ENCODE peak calls at places on chromosomes 11 and 22, in eight cellular contexts. T is effector CD4-positive, alpha-beta T cell; L is T-helper 2 cell; J is naive thymus-derived CD8-positive, alpha-beta T cell; Z is hypothalamus; B is OCI-LY7; U is GM23248; R is stomach. O is an unnamed sample.

GRCh38 chr22:37827056-37827455 is 3.9 kb downstream of the GALR3 start:
- DNase-seq in T (no peak), L (no peak), J (no peak), Z (peak), B (no peak), U (no peak), R (no peak), O (no peak)

GRCh38 chr11:118641463-118642019 is 34.1 kb downstream of the PHLDB1 start:
- DNase-seq in T (no peak), L (no peak), J (no peak), Z (no peak), B (no peak), U (no peak), R (peak), O (no peak)

GRCh38 chr11:120400564-120401364 is 64.6 kb downstream of the ARHGEF12 start:
- DNase-seq in T (no peak), L (no peak), J (no peak), Z (no peak), B (no peak), U (peak), R (no peak), O (no peak)

GRCh38 chr11:121534131-121535093 is 81.6 kb upstream of the SORL1-AS1 start:
- DNase-seq in T (no peak), L (no peak), J (no peak), Z (no peak), B (peak), U (peak), R (peak), O (no peak)

GRCh38 chr11:119085523-119085878 is 820 bp downstream of the HMBS start:
- DNase-seq in T (peak), L (no peak), J (no peak), Z (no peak), B (no peak), U (peak), R (no peak), O (no peak)

GRCh38 chr11:78465169-78465942 is 47.7 kb upstream of the GAB2 start:
- DNase-seq in T (no peak), L (no peak), J (no peak), Z (no peak), B (peak), U (no peak), R (no peak), O (no peak)

GRCh38 chr11:96704847-96705246 is 315.0 kb downstream of the JRKL start:
- DNase-seq in T (no peak), L (no peak), J (no peak), Z (no peak), B (no peak), U (peak), R (no peak), O (no peak)

GRCh38 chr11:44791546-44791945 is 64.8 kb downstream of the TSPAN18 start:
- DNase-seq in T (no peak), L (no peak), J (no peak), Z (no peak), B (no peak), U (no peak), R (no peak), O (no peak)

GRCh38 chr11:35017528-35018342 is 101.3 kb downstream of the PDHX start:
- DNase-seq in T (no peak), L (no peak), J (no peak), Z (no peak), B (no peak), U (no peak), R (no peak), O (no peak)

GRCh38 chr11:10728779-10729472 is 22.1 kb upstream of the CTR9 start:
- DNase-seq in T (no peak), L (no peak), J (no peak), Z (no peak), B (no peak), U (peak), R (no peak), O (no peak)

GRCh38 chr11:57181678-57182305 is at the start of gene LRRC55:
- DNase-seq in T (no peak), L (no peak), J (no peak), Z (no peak), B (no peak), U (no peak), R (no peak), O (no peak)

GRCh38 chr11:45544826-45545225 is 120.6 kb downstream of the CHST1 start:
- DNase-seq in T (no peak), L (no peak), J (no peak), Z (no peak), B (no peak), U (no peak), R (no peak), O (no peak)

GRCh38 chr22:33166206-33166605 is 108.0 kb upstream of the SYN3 start:
- DNase-seq in T (no peak), L (no peak), J (no peak), Z (no peak), B (peak), U (no peak), R (no peak), O (no peak)

GRCh38 chr11:34342008-34342533 is 15.7 kb downstream of the ABTB2 start:
- DNase-seq in T (no peak), L (no peak), J (no peak), Z (no peak), B (no peak), U (peak), R (no peak), O (no peak)